ENCODE peak calls at places on chromosomes 16 and 17, in seven cellular contexts. J, W, N, Y, P, R and F are unnamed samples.

GRCh38 chr17:53996131-53996530 is 173.4 kb downstream of the KIF2B start:
- DNase-seq in J (no peak), W (no peak), N (no peak), Y (no peak), P (no peak), R (no peak), F (no peak)

GRCh38 chr16:19073863-19074262 is 6.4 kb downstream of the COQ7 start:
- DNase-seq in J (no peak), W (no peak), N (no peak), Y (no peak), P (no peak), R (no peak), F (no peak)

GRCh38 chr17:79506955-79507354 is 103.9 kb downstream of the RBFOX3 start:
- DNase-seq in J (no peak), W (no peak), N (no peak), Y (no peak), P (no peak), R (no peak), F (no peak)

GRCh38 chr17:78349831-78350631 is 9.8 kb downstream of the SOCS3 start:
- DNase-seq in J (no peak), W (no peak), N (no peak), Y (no peak), P (no peak), R (no peak), F (peak)

GRCh38 chr16:89365044-89365467 is 125.3 kb downstream of the ANKRD11 start:
- DNase-seq in J (peak), W (peak), N (no peak), Y (no peak), P (no peak), R (no peak), F (peak)

GRCh38 chr16:3861808-3862451 is 18.6 kb downstream of the CREBBP start:
- DNase-seq in J (peak), W (peak), N (no peak), Y (no peak), P (peak), R (no peak), F (no peak)

GRCh38 chr17:38568845-38569510 is 36.8 kb downstream of the SRCIN1 start:
- DNase-seq in J (no peak), W (no peak), N (no peak), Y (no peak), P (no peak), R (no peak), F (no peak)

GRCh38 chr17:49093131-49093530 is 39.4 kb upstream of the B4GALNT2 start:
- DNase-seq in J (no peak), W (no peak), N (no peak), Y (no peak), P (no peak), R (no peak), F (no peak)

GRCh38 chr16:55991843-55992242 is 116.7 kb upstream of the CES5A start:
- DNase-seq in J (no peak), W (no peak), N (no peak), Y (no peak), P (no peak), R (no peak), F (no peak)

GRCh38 chr16:59905628-59906027 is 1171.5 kb upstream of the GOT2 start:
- DNase-seq in J (no peak), W (no peak), N (no peak), Y (no peak), P (no peak), R (no peak), F (no peak)

GRCh38 chr16:54281535-54282201 is 4.9 kb downstream of the IRX3 start:
- DNase-seq in J (no peak), W (no peak), N (no peak), Y (no peak), P (peak), R (no peak), F (no peak)

GRCh38 chr17:51860934-51861561 is 297.5 kb downstream of the CA10 start:
- DNase-seq in J (no peak), W (no peak), N (peak), Y (peak), P (peak), R (peak), F (no peak)

GRCh38 chr16:64417711-64418227 is 704.1 kb downstream of the CDH11 start:
- DNase-seq in J (peak), W (peak), N (no peak), Y (no peak), P (no peak), R (no peak), F (no peak)

GRCh38 chr17:58986005-58986404 is 120.7 kb downstream of the TRIM37 start:
- DNase-seq in J (peak), W (no peak), N (no peak), Y (no peak), P (no peak), R (no peak), F (no peak)

GRCh38 chr16:56610017-56610608 is 1.7 kb downstream of the MT2A start:
- DNase-seq in J (peak), W (peak), N (no peak), Y (no peak), P (peak), R (no peak), F (peak)

GRCh38 chr16:68416057-68417046 is 32.0 kb downstream of the SMPD3 start:
- DNase-seq in J (no peak), W (no peak), N (no peak), Y (no peak), P (no peak), R (no peak), F (no peak)

GRCh38 chr17:37650419-37651003 is 7.3 kb upstream of the DDX52 start:
- DNase-seq in J (peak), W (peak), N (peak), Y (peak), P (peak), R (no peak), F (peak)

GRCh38 chr17:39724731-39725130 is 5.6 kb downstream of the MIEN1 start:
- DNase-seq in J (no peak), W (no peak), N (no peak), Y (no peak), P (no peak), R (no peak), F (no peak)
- H2AK5ac ChIP-seq in J (no peak), W (no peak), N (no peak), Y (no peak), P (no peak), R (no peak), F (no peak)

GRCh38 chr16:58639836-58640235 is 10.2 kb upstream of the CNOT1 start:
- DNase-seq in J (no peak), W (no peak), N (no peak), Y (no peak), P (peak), R (no peak), F (peak)
- H2AK5ac ChIP-seq in J (no peak), W (no peak), N (no peak), Y (no peak), P (no peak), R (no peak), F (no peak)

GRCh38 chr16:1980026-1980769 is 1.1 kb downstream of the NOXO1 start:
- DNase-seq in J (no peak), W (no peak), N (no peak), Y (no peak), P (no peak), R (no peak), F (no peak)
- H2AK5ac ChIP-seq in J (no peak), W (no peak), N (peak), Y (no peak), P (no peak), R (no peak), F (no peak)

GRCh38 chr16:71348262-71349085 is 10.0 kb upstream of the CALB2 start:
- DNase-seq in J (no peak), W (no peak), N (no peak), Y (no peak), P (no peak), R (no peak), F (no peak)
- H2AK5ac ChIP-seq in J (no peak), W (no peak), N (no peak), Y (no peak), P (no peak), R (no peak), F (no peak)

GRCh38 chr17:63596856-63597557 is 3.7 kb upstream of the TACO1 start:
- DNase-seq in J (no peak), W (no peak), N (no peak), Y (no peak), P (no peak), R (no peak), F (no peak)

GRCh38 chr17:63601439-63602371 is 1.0 kb downstream of the TACO1 start:
- DNase-seq in J (peak), W (peak), N (no peak), Y (no peak), P (peak), R (no peak), F (no peak)

GRCh38 chr17:63595132-63595531 is 5.6 kb upstream of the TACO1 start:
- DNase-seq in J (no peak), W (no peak), N (no peak), Y (no peak), P (no peak), R (no peak), F (no peak)

GRCh38 chr17:63600569-63601438 is at the start of gene TACO1:
- DNase-seq in J (peak), W (peak), N (peak), Y (peak), P (peak), R (peak), F (peak)

DNA sequence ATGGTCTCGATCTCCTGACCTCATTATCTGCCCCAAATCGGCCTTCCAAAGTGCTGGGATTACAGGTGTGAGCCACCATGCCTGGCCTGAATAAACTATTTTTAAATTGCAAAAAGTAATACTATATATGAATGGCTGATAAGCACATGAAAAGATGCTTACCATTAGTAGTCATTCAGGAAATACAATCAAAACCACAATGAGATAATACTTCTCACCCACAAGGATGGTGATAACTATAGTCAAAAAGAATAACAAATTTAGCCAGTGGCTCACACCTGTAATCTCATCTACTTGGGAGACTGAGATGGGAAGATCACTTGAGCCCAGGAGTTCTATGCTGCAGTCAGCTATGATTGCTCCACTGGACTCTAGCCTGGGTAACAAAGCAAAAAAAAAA is 2.4 kb upstream of the TACO1 start:
- DNase-seq in J (no peak), W (no peak), N (no peak), Y (no peak), P (no peak), R (no peak), F (no peak)
- H2AK5ac ChIP-seq in J (no peak), W (no peak), N (no peak), Y (no peak), P (no peak), R (no peak), F (no peak)